ENCODE peak calls at places on chromosomes 3 and 15, in five cellular contexts. One of them, this sample, is unnamed.

GRCh38 chr3:128549283-128550112 is 56.5 kb upstream of the GATA2 start:
- DNase-seq in AG09309: no peak
- DNase-seq in cardiac muscle cell: no peak
- DNase-seq in GDM1: no peak
- DNase-seq in GM06990: no peak
- DNase-seq in this sample: no peak

GRCh38 chr3:100615684-100616083 is 6.3 kb downstream of the ADGRG7 start:
- DNase-seq in AG09309: no peak
- DNase-seq in cardiac muscle cell: no peak
- DNase-seq in GDM1: no peak
- DNase-seq in GM06990: no peak
- DNase-seq in this sample: no peak

GRCh38 chr15:85748729-85749128 is 46.0 kb downstream of the KLHL25 start:
- DNase-seq in AG09309: no peak
- DNase-seq in cardiac muscle cell: no peak
- DNase-seq in GDM1: no peak
- DNase-seq in GM06990: no peak
- DNase-seq in this sample: no peak

GRCh38 chr15:70091649-70092461 is 5.9 kb downstream of the TLE3 start:
- DNase-seq in AG09309: no peak
- DNase-seq in cardiac muscle cell: no peak
- DNase-seq in GDM1: no peak
- DNase-seq in GM06990: no peak
- DNase-seq in this sample: no peak

GRCh38 chr3:192130534-192131132 is 596.7 kb downstream of the FGF12 start:
- DNase-seq in AG09309: no peak
- DNase-seq in cardiac muscle cell: peak
- DNase-seq in GDM1: no peak
- DNase-seq in GM06990: no peak
- DNase-seq in this sample: no peak

GRCh38 chr3:31448882-31449243 is 83.9 kb upstream of the STT3B start:
- DNase-seq in AG09309: no peak
- DNase-seq in cardiac muscle cell: no peak
- DNase-seq in GDM1: no peak
- DNase-seq in GM06990: no peak
- DNase-seq in this sample: no peak

GRCh38 chr3:136783708-136784191 is 31.6 kb upstream of the STAG1 start:
- DNase-seq in AG09309: no peak
- DNase-seq in cardiac muscle cell: no peak
- DNase-seq in GDM1: no peak
- DNase-seq in GM06990: no peak
- DNase-seq in this sample: no peak

GRCh38 chr15:62972814-62973213 is 69.7 kb upstream of the TPM1 start:
- DNase-seq in AG09309: no peak
- DNase-seq in cardiac muscle cell: no peak
- DNase-seq in GDM1: no peak
- DNase-seq in GM06990: no peak
- DNase-seq in this sample: no peak

GRCh38 chr3:156668073-156668763 is 6.2 kb upstream of the TIPARP start:
- DNase-seq in AG09309: no peak
- DNase-seq in cardiac muscle cell: no peak
- DNase-seq in GDM1: no peak
- DNase-seq in GM06990: no peak
- DNase-seq in this sample: no peak

GRCh38 chr3:32018723-32019564 is 37.4 kb downstream of the ZNF860 start:
- DNase-seq in AG09309: peak
- DNase-seq in cardiac muscle cell: peak
- DNase-seq in GDM1: peak
- DNase-seq in GM06990: no peak
- DNase-seq in this sample: no peak